ENCODE peak calls at places on chromosome 20, in seven cellular contexts. N is H9; I is aorta; F is endodermal cell; P is fibroblast of lung; R is CD8-positive, alpha-beta memory T cell; H is SK-N-SH. W is an unnamed sample. For H3K4me1, the result is how much of the 10 kb centered on the place peaks cover.

GRCh38 chr20:3046677-3047462 is 1.0 kb downstream of the MRPS26 start:
- DNase-seq in N (peak), I (peak), F (peak), P (peak), R (no peak), H (no peak), W (no peak)

GRCh38 chr20:16940701-16941100 is 192.5 kb downstream of the OTOR start:
- DNase-seq in N (no peak), I (no peak), F (no peak), P (no peak), R (no peak), H (no peak), W (no peak)

GRCh38 chr20:45017281-45017680 is 51.0 kb downstream of the STK4 start:
- DNase-seq in N (peak), I (no peak), F (no peak), P (no peak), R (no peak), H (no peak), W (no peak)

GRCh38 chr20:4637081-4637797 is 84.5 kb upstream of the PRND start:
- DNase-seq in N (no peak), I (no peak), F (no peak), P (peak), R (no peak), H (no peak), W (peak)

GRCh38 chr20:41654884-41655283 is 36.7 kb upstream of the CHD6 start:
- DNase-seq in N (peak), I (no peak), F (peak), P (peak), R (no peak), H (no peak), W (peak)

GRCh38 chr20:50655325-50655880 is 35.9 kb downstream of the RIPOR3 start:
- DNase-seq in N (no peak), I (peak), F (no peak), P (peak), R (no peak), H (peak), W (peak)

GRCh38 chr20:50281831-50282591 is 91.4 kb downstream of the CEBPB start:
- DNase-seq in N (peak), I (no peak), F (peak), P (no peak), R (no peak), H (no peak), W (peak)

GRCh38 chr20:46214831-46215488 is 93.3 kb downstream of the CDH22 start:
- DNase-seq in N (no peak), I (peak), F (no peak), P (no peak), R (no peak), H (no peak), W (no peak)

GRCh38 chr20:46010491-46011405 is 2.0 kb downstream of the MMP9 start:
- DNase-seq in N (no peak), I (no peak), F (no peak), P (no peak), R (peak), H (peak), W (peak)

GRCh38 chr20:36825374-36826104 is 50.4 kb upstream of the TLDC2 start:
- DNase-seq in N (no peak), I (no peak), F (no peak), P (no peak), R (no peak), H (peak), W (peak)

GRCh38 chr20:50731930-50732690 is 730 bp downstream of the PARD6B start:
- DNase-seq in N (peak), I (no peak), F (peak), P (no peak), R (no peak), H (no peak), W (peak)

GRCh38 chr20:61527626-61528025 is 275.6 kb downstream of the CDH4 start:
- DNase-seq in N (no peak), I (no peak), F (no peak), P (no peak), R (no peak), H (no peak), W (no peak)
- H3K4me1 ChIP-seq in N (under half), I (under half), F (under half), P (under half), R (under half), H (under half), W (under half)

GRCh38 chr20:57399587-57400261 is 8.5 kb downstream of the RBM38 start:
- DNase-seq in N (no peak), I (peak), F (no peak), P (peak), R (peak), H (no peak), W (no peak)

GRCh38 chr20:57398901-57399535 is 7.8 kb downstream of the RBM38 start:
- DNase-seq in N (no peak), I (peak), F (no peak), P (no peak), R (peak), H (no peak), W (peak)

GRCh38 chr20:57400821-57401564 is 9.8 kb downstream of the RBM38 start:
- DNase-seq in N (no peak), I (no peak), F (no peak), P (no peak), R (peak), H (no peak), W (no peak)

GRCh38 chr20:57401565-57401918 is 10.3 kb downstream of the RBM38 start:
- DNase-seq in N (no peak), I (no peak), F (no peak), P (no peak), R (no peak), H (no peak), W (no peak)

GRCh38 chr20:57400262-57400701 is 9.1 kb downstream of the RBM38 start:
- DNase-seq in N (no peak), I (no peak), F (no peak), P (no peak), R (peak), H (no peak), W (no peak)
- H3K4me1 ChIP-seq in N (under half), I (under half), F (under half), P (under half), R (half or more), H (under half), W (under half)

GRCh38 chr20:10316582-10316981 is 98.0 kb downstream of the SNAP25 start:
- DNase-seq in N (no peak), I (no peak), F (no peak), P (no peak), R (no peak), H (no peak), W (no peak)

GRCh38 chr20:10318625-10319024 is 100.0 kb downstream of the SNAP25 start:
- DNase-seq in N (no peak), I (no peak), F (no peak), P (no peak), R (no peak), H (no peak), W (no peak)

GRCh38 chr20:10322073-10323012 is 103.7 kb downstream of the SNAP25 start:
- DNase-seq in N (no peak), I (no peak), F (no peak), P (peak), R (no peak), H (peak), W (no peak)

GRCh38 chr20:10321138-10321717 is 102.6 kb downstream of the SNAP25 start:
- DNase-seq in N (no peak), I (no peak), F (no peak), P (no peak), R (no peak), H (no peak), W (no peak)

GRCh38 chr20:10319855-10320254 is 101.2 kb downstream of the SNAP25 start:
- DNase-seq in N (no peak), I (no peak), F (no peak), P (peak), R (no peak), H (no peak), W (no peak)
- H3K4me1 ChIP-seq in N (under half), I (under half), F (under half), P (under half), R (under half), H (under half), W (under half)

GRCh38 chr20:20604357-20604756 is 108.1 kb downstream of the RALGAPA2 start:
- DNase-seq in N (no peak), I (no peak), F (no peak), P (no peak), R (no peak), H (no peak), W (no peak)
- H3K4me1 ChIP-seq in N (under half), I (under half), F (under half), P (under half), R (under half), H (under half), W (under half)

W was measured in neural progenitor cell.